ENCODE peak calls at places on chromosome 9, in seven cellular contexts. G is HCT116, E is HepG2, B is SK-N-SH, P is GM12878, V is H1, Y is K562. Z is an unnamed sample.

GRCh38 chr9:109908459-109909390 is 128.7 kb downstream of the PALM2AKAP2 start:
- DNase-seq in V (no peak), B (no peak), G (no peak), E (no peak), Y (no peak), P (no peak), Z (no peak)

GRCh38 chr9:94867281-94867841 is 140.9 kb downstream of the AOPEP start:
- DNase-seq in Y (peak; percentile 36), P (no peak), G (peak; percentile 45), B (peak; percentile 17), V (no peak), E (peak; percentile 89), Z (peak; percentile 80)

GRCh38 chr9:87212563-87213154 is 265.4 kb upstream of the GAS1 start:
- DNase-seq in E (no peak), G (peak; percentile 4), Y (no peak), P (no peak), B (no peak), V (no peak), Z (peak; percentile 49)

GRCh38 chr9:121736964-121737462 is 85.6 kb downstream of the DAB2IP start:
- DNase-seq in B (peak; percentile 60), Y (peak; percentile 84), P (no peak), E (peak; percentile 78), G (no peak), V (no peak), Z (peak; percentile 97)

GRCh38 chr9:121954477-121955175 is 138.5 kb downstream of the TTLL11 start:
- DNase-seq in Y (no peak), V (no peak), P (no peak), B (peak; percentile 46), G (no peak), E (no peak), Z (no peak)

GRCh38 chr9:94672811-94673487 is 33.6 kb upstream of the FBP1 start:
- DNase-seq in P (no peak), Y (no peak), G (no peak), E (no peak), V (no peak), B (no peak), Z (no peak)

GRCh38 chr9:115063058-115063850 is 54.7 kb downstream of the TNC start:
- DNase-seq in P (no peak), Y (no peak), B (no peak), V (peak; percentile 5), E (no peak), G (no peak), Z (no peak)

GRCh38 chr9:112084334-112084733 is 90.8 kb downstream of the SUSD1 start:
- DNase-seq in E (no peak), B (no peak), P (no peak), V (no peak), G (no peak), Y (no peak), Z (no peak)

GRCh38 chr9:133162802-133163558 is 734 bp downstream of the GBGT1 start:
- DNase-seq in P (no peak), B (no peak), V (no peak), E (no peak), G (no peak), Y (no peak), Z (no peak)

GRCh38 chr9:96612105-96612965 is 7.3 kb downstream of the CDC14B start:
- DNase-seq in E (peak; percentile 84), P (no peak), Y (no peak), B (peak; percentile 48), V (no peak), G (no peak), Z (peak; percentile 16)

GRCh38 chr9:132372177-132373095 is 17.6 kb upstream of the SETX start:
- DNase-seq in Y (no peak), G (no peak), P (no peak), V (no peak), B (peak; percentile 58), E (no peak), Z (no peak)

GRCh38 chr9:110256392-110257096 is at the start of gene TXN:
- DNase-seq in G (peak; percentile 51), V (peak; percentile 38), B (peak; percentile 93), E (peak; percentile 84), P (peak; percentile 87), Y (peak; percentile 93), Z (peak; percentile 95)

GRCh38 chr9:101354143-101354764 is 30.6 kb downstream of the BAAT start:
- DNase-seq in B (no peak), E (peak; percentile 100), Y (no peak), V (no peak), G (no peak), P (no peak), Z (no peak)

GRCh38 chr9:72882117-72882775 is 70.6 kb downstream of the ALDH1A1 start:
- DNase-seq in P (no peak), E (no peak), V (no peak), Y (no peak), B (no peak), G (no peak), Z (no peak)

GRCh38 chr9:31304576-31304975 is 1079.9 kb upstream of the ACO1 start:
- DNase-seq in Y (no peak), B (no peak), G (peak; percentile 23), V (no peak), E (no peak), P (no peak), Z (peak; percentile 18)

GRCh38 chr9:91210318-91210717 is 151.4 kb downstream of the AUH start:
- DNase-seq in E (no peak), P (no peak), V (no peak), B (no peak), Y (no peak), G (no peak), Z (no peak)

GRCh38 chr9:16825971-16826370 is 44.5 kb downstream of the BNC2 start:
- DNase-seq in P (no peak), E (no peak), G (no peak), B (no peak), Y (no peak), V (no peak), Z (no peak)

GRCh38 chr9:86035827-86036440 is 63.4 kb downstream of the GOLM1 start:
- DNase-seq in E (no peak), B (no peak), Y (no peak), P (no peak), V (no peak), G (no peak), Z (no peak)

GRCh38 chr9:129487307-129487657 is 133.6 kb downstream of the C9orf50 start:
- DNase-seq in E (no peak), G (no peak), B (no peak), V (no peak), Y (no peak), P (no peak), Z (no peak)

GRCh38 chr9:69820955-69821788 is 555 bp downstream of the CFAP95 start:
- DNase-seq in E (no peak), G (no peak), V (no peak), Y (no peak), P (no peak), B (no peak), Z (no peak)

GRCh38 chr9:69824497-69825252 is 4.1 kb downstream of the CFAP95 start:
- DNase-seq in B (no peak), Y (no peak), P (no peak), V (no peak), E (no peak), G (no peak), Z (no peak)

GRCh38 chr9:69817202-69817601 is 3.4 kb upstream of the CFAP95 start:
- DNase-seq in G (no peak), Y (no peak), V (no peak), B (peak; percentile 49), E (no peak), P (no peak), Z (no peak)

GRCh38 chr9:69818946-69819345 is 1.7 kb upstream of the CFAP95 start:
- DNase-seq in E (no peak), G (no peak), Y (no peak), P (no peak), B (peak; percentile 10), V (no peak), Z (no peak)

DNA sequence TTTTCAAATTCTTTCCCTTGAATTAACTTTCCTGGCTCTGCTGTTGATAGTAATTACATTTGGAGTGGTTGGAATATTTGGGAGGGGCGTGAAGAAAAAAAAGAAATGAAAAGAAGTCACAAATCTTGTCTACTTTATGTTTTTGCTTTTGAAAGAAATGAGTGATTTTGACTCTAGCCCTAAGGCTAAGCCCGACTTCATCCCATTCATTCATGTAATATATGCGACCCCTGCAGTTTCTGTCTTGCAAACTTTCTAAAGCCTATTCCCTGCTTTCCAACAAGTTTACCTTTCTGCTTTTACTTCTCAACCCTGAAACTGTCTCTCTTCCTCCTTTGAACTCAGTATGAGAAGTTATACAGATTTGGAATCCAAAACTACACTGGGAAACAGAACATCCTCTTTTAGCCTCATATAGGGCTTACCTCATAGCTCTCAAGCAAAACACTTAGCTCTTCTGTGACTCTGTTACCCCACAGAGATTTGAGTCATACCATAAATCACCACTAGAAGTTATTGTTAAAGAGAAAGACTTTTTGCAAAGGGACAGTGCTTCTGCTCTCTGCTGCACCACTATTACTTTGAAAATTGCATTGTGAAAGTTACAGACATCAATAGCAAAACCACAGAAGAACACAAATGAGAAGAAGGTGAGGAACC is 1.6 kb downstream of the CFAP95 start:
- DNase-seq in V (no peak), G (no peak), E (no peak), P (no peak), B (no peak), Y (peak; percentile 10), Z (no peak)
- TF ChIP-seq JUND in V (no peak), G (no peak), E (no peak), P (no peak), B (peak; percentile 23), Y (no peak), Z (no peak)

DNA sequence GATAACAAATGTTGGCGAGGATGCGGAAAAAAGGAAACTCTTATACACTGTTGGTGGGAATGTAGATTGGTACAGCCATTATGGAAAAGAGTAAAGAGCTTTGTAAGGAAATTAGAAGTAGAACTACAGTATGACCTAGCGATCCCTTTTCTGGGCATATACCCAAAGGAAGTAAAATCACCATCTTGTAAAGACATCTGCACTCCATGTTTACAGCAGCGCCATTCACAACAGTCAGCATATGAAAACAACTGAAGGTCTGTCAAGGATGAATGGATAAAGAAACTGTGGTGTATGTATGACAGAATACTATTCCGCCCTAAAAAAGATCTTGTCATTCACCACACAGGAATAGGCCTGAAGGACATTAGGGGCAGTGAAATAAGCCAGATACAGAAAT is 27.7 kb upstream of the SLC25A51 start:
- DNase-seq in P (no peak), V (no peak), G (no peak), E (no peak), Y (no peak), B (no peak), Z (no peak)
- TF ChIP-seq JUND in P (no peak), V (no peak), G (no peak), E (no peak), Y (no peak), B (no peak), Z (no peak)

GRCh38 chr9:113519401-113520108 is 56.0 kb downstream of the RGS3 start:
- DNase-seq in P (no peak), V (no peak), E (peak; percentile 33), B (no peak), G (no peak), Y (no peak), Z (no peak)
- TF ChIP-seq JUND in P (no peak), V (no peak), E (no peak), B (no peak), G (no peak), Y (no peak), Z (no peak)

GRCh38 chr9:13411827-13412226 is 132.3 kb upstream of the MPDZ start:
- DNase-seq in V (no peak), B (no peak), P (no peak), Y (no peak), E (no peak), G (no peak), Z (no peak)

GRCh38 chr9:13410566-13411031 is 131.1 kb upstream of the MPDZ start:
- DNase-seq in Y (no peak), V (no peak), P (no peak), B (no peak), E (no peak), G (no peak), Z (no peak)

GRCh38 chr9:13412323-13412722 is 132.8 kb upstream of the MPDZ start:
- DNase-seq in Y (peak; percentile 5), G (no peak), V (no peak), B (no peak), P (no peak), E (no peak), Z (no peak)
- TF ChIP-seq JUND in Y (no peak), G (no peak), V (no peak), B (no peak), P (no peak), E (no peak), Z (no peak)

Z was measured in T47D.